ENCODE peak calls at places on chromosomes 5 and 9, in five cellular contexts. R is WTC11; M is T-helper 1 cell; L is AG20443; Y is stimulated activated CD8-positive, alpha-beta memory T cell treated with anti-CD3 and anti-CD28 coated beads, Interleukin-4, amount 100 ng/mL, for 1 hour. J is an unnamed sample.

GRCh38 chr9:121699271-121700164 is 48.1 kb downstream of the DAB2IP start:
- DNase-seq in M (no peak), R (peak; percentile 66), L (peak; percentile 22), Y (peak; percentile 9), J (peak; percentile 59)

GRCh38 chr5:10565785-10566506 is 2.1 kb downstream of the ANKRD33B start:
- DNase-seq in R (no peak), Y (no peak), L (peak; percentile 35), M (no peak), J (no peak)

GRCh38 chr9:90098456-90098855 is 493.6 kb downstream of the GADD45G start:
- DNase-seq in R (no peak), Y (no peak), M (no peak), L (no peak), J (no peak)

GRCh38 chr5:108251350-108251749 is 130.5 kb downstream of the FBXL17 start:
- DNase-seq in Y (no peak), L (no peak), M (no peak), R (no peak), J (no peak)

GRCh38 chr9:35518981-35519679 is 29.2 kb downstream of the RUSC2 start:
- DNase-seq in L (no peak), Y (no peak), R (no peak), M (no peak), J (no peak)

GRCh38 chr9:127557466-127557869 is 54.6 kb upstream of the STXBP1 start:
- DNase-seq in L (peak; percentile 55), M (no peak), R (no peak), Y (no peak), J (no peak)

GRCh38 chr5:59132131-59132530 is 549.3 kb downstream of the RAB3C start:
- DNase-seq in M (no peak), R (no peak), Y (no peak), L (no peak), J (no peak)

GRCh38 chr9:17472126-17472525 is 106.7 kb upstream of the SH3GL2 start:
- DNase-seq in R (no peak), M (no peak), L (no peak), Y (no peak), J (no peak)

GRCh38 chr9:101028346-101029299 is at the start of gene PLPPR1:
- DNase-seq in Y (no peak), M (no peak), R (peak; percentile 77), L (peak; percentile 77), J (no peak)

GRCh38 chr9:123860603-123861002 is 69.3 kb downstream of the DENND1A start:
- DNase-seq in Y (no peak), L (no peak), R (no peak), M (no peak), J (no peak)

GRCh38 chr5:73826761-73827450 is 200.9 kb downstream of the ARHGEF28 start:
- DNase-seq in M (no peak), Y (no peak), L (peak; percentile 61), R (no peak), J (no peak)

GRCh38 chr5:129506092-129506491 is 46.0 kb downstream of the ADAMTS19 start:
- DNase-seq in L (no peak), M (no peak), R (no peak), Y (no peak), J (no peak)

GRCh38 chr5:85334-85995 is 6.5 kb upstream of the PLEKHG4B start:
- DNase-seq in R (no peak), M (no peak), L (no peak), Y (no peak), J (no peak)

GRCh38 chr5:147565524-147565923 is 55.7 kb upstream of the DPYSL3 start:
- DNase-seq in M (no peak), L (peak; percentile 27), Y (no peak), R (no peak), J (no peak)

J was measured in activated T-helper 2 cell treated with anti-CD3 and anti-CD28 coated beads, Interferon-gamma antibody, Interleukin-2, Interleukin-4, amounts not matched to agents 10 μg/mL and 5 μg/mL and 100 μg/mL, durations not matched to agents 14 hours and 24 hours and 36 hours.